ENCODE peak calls at places on chromosomes 1 and 21, in four cellular contexts. Y, C, W and B are unnamed samples.

GRCh38 chr1:240093120-240093961 is 1.7 kb downstream of the FMN2 start:
- DNase-seq in Y (no peak), C (no peak), W (no peak), B (no peak)

GRCh38 chr21:33230518-33231324 is 983 bp downstream of the IFNAR2 start:
- DNase-seq in Y (no peak), C (peak; percentile 69), W (no peak), B (no peak)

GRCh38 chr1:214660900-214661299 is 57.9 kb downstream of the CENPF start:
- DNase-seq in Y (no peak), C (no peak), W (no peak), B (no peak)

GRCh38 chr1:194857413-194857812 is 1671.0 kb upstream of the B3GALT2 start:
- DNase-seq in Y (no peak), C (no peak), W (no peak), B (no peak)

GRCh38 chr1:19123837-19124236 is 86.2 kb downstream of the UBR4 start:
- DNase-seq in Y (no peak), C (no peak), W (no peak), B (no peak)

GRCh38 chr1:31628931-31629582 is 11.6 kb downstream of the HCRTR1 start:
- DNase-seq in Y (no peak), C (no peak), W (no peak), B (no peak)

GRCh38 chr1:31902509-31902857 is 35.7 kb downstream of the PTP4A2 start:
- DNase-seq in Y (no peak), C (no peak), W (no peak), B (no peak)

GRCh38 chr1:241918879-241919278 is 38.7 kb upstream of the BECN2 start:
- DNase-seq in Y (no peak), C (no peak), W (no peak), B (no peak)

GRCh38 chr1:152745289-152745704 is 12.5 kb upstream of the KPRP start:
- DNase-seq in Y (peak; percentile 22), C (no peak), W (no peak), B (peak; percentile 21)

GRCh38 chr1:110770832-110771231 is 96.1 kb upstream of the KCNA3 start:
- DNase-seq in Y (no peak), C (no peak), W (no peak), B (no peak)

GRCh38 chr1:162856260-162856659 is 4.7 kb downstream of the CCDC190 start:
- DNase-seq in Y (no peak), C (no peak), W (no peak), B (peak; percentile 50)

GRCh38 chr1:42765832-42766722 is 751 bp downstream of the P3H1 start:
- DNase-seq in Y (no peak), C (peak; percentile 46), W (no peak), B (peak; percentile 40)

GRCh38 chr1:33390550-33390949 is 40.3 kb downstream of the PHC2 start:
- DNase-seq in Y (no peak), C (no peak), W (no peak), B (no peak)

GRCh38 chr21:28856588-28857250 is 136.0 kb downstream of the LTN1 start:
- DNase-seq in Y (no peak), C (no peak), W (no peak), B (no peak)

GRCh38 chr1:95013948-95014574 is 58.7 kb downstream of the ALG14 start:
- DNase-seq in Y (no peak), C (no peak), W (no peak), B (no peak)

GRCh38 chr1:154955718-154956513 is at the start of gene PBXIP1:
- DNase-seq in Y (no peak), C (peak; percentile 85), W (peak; percentile 92), B (peak; percentile 80)

GRCh38 chr21:24420694-24421093 is 1186.6 kb downstream of the MRPL39 start:
- DNase-seq in Y (no peak), C (no peak), W (no peak), B (no peak)

GRCh38 chr1:159171688-159172501 is 480 bp downstream of the CADM3 start:
- DNase-seq in Y (no peak), C (no peak), W (no peak), B (no peak)

GRCh38 chr1:158149175-158149574 is 31.5 kb upstream of the CD1D start:
- DNase-seq in Y (no peak), C (peak; percentile 15), W (no peak), B (no peak)

GRCh38 chr1:201656670-201657032 is 117.7 kb downstream of the NAV1 start:
- DNase-seq in Y (no peak), C (no peak), W (no peak), B (no peak)

GRCh38 chr1:185733818-185734709 is at the start of gene HMCN1:
- DNase-seq in Y (no peak), C (peak; percentile 39), W (no peak), B (peak; percentile 41)

GRCh38 chr21:33201945-33202344 is 27.8 kb upstream of the IFNAR2 start:
- DNase-seq in Y (no peak), C (no peak), W (no peak), B (no peak)

GRCh38 chr1:153220606-153221303 is 3.4 kb downstream of the PRR9 start:
- DNase-seq in Y (no peak), C (peak; percentile 14), W (no peak), B (no peak)

GRCh38 chr1:211036701-211037494 is 97.0 kb downstream of the KCNH1 start:
- DNase-seq in Y (peak; percentile 41), C (no peak), W (no peak), B (peak; percentile 64)

GRCh38 chr1:197692965-197693364 is 82.3 kb downstream of the DENND1B start:
- DNase-seq in Y (no peak), C (no peak), W (no peak), B (peak; percentile 4)

GRCh38 chr1:156099282-156099681 is 15.2 kb upstream of the LMNA start:
- DNase-seq in Y (no peak), C (no peak), W (no peak), B (no peak)

GRCh38 chr1:156095906-156096508 is 13.7 kb upstream of the MEX3A start:
- DNase-seq in Y (no peak), C (no peak), W (no peak), B (no peak)

GRCh38 chr1:156097499-156098178 is 15.4 kb upstream of the MEX3A start:
- DNase-seq in Y (no peak), C (no peak), W (peak; percentile 56), B (no peak)

GRCh38 chr1:156098782-156099181 is 15.7 kb upstream of the LMNA start:
- DNase-seq in Y (no peak), C (no peak), W (no peak), B (no peak)

GRCh38 chr1:156096640-156097391 is 14.6 kb upstream of the MEX3A start:
- DNase-seq in Y (peak; percentile 71), C (peak; percentile 88), W (peak; percentile 93), B (peak; percentile 54)
- TF ChIP-seq SIN3A in Y (no peak), C (no peak), W (peak; percentile 6), B (no peak)

GRCh38 chr21:32132409-32132808 is 146.4 kb downstream of the MIS18A start:
- DNase-seq in Y (no peak), C (no peak), W (no peak), B (no peak)

GRCh38 chr21:32131960-32132359 is 146.9 kb downstream of the MIS18A start:
- DNase-seq in Y (no peak), C (peak; percentile 46), W (no peak), B (no peak)

GRCh38 chr21:32131164-32131563 is 147.7 kb downstream of the MIS18A start:
- DNase-seq in Y (no peak), C (no peak), W (no peak), B (no peak)

GRCh38 chr21:32134441-32135159 is 144.2 kb downstream of the MIS18A start:
- DNase-seq in Y (no peak), C (no peak), W (no peak), B (no peak)

DNA sequence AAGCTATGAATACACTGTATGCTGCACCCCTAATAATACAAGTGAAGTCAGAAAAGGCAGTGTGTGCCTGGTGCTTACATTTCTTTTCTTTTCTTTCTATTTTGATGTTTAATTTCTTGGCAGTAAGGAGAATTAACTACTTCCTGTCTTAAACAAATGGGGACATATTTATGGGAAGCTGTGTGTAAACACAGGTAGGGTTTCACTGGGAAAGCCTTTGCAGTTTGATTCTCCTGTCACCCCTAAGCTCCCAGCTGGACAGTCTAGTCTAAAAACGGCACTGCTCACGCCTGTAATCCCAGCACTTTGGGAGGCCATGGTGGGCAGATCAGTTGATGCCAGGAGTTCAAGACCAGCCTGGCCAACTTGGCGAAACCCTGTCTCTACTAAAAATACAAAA is 145.9 kb downstream of the MIS18A start:
- DNase-seq in Y (no peak), C (no peak), W (no peak), B (no peak)
- TF ChIP-seq SIN3A in Y (no peak), C (no peak), W (no peak), B (no peak)

GRCh38 chr1:17436380-17437174 is 2.9 kb downstream of the RCC2 start:
- DNase-seq in Y (no peak), C (no peak), W (no peak), B (no peak)

GRCh38 chr1:17438977-17439249 is 564 bp downstream of the RCC2 start:
- DNase-seq in Y (no peak), C (no peak), W (no peak), B (no peak)

GRCh38 chr1:17439250-17440073 is at the start of gene RCC2:
- DNase-seq in Y (no peak), C (peak; percentile 91), W (no peak), B (peak; percentile 43)

GRCh38 chr1:17437260-17438175 is 2.0 kb downstream of the RCC2 start:
- DNase-seq in Y (no peak), C (peak; percentile 92), W (no peak), B (no peak)

DNA sequence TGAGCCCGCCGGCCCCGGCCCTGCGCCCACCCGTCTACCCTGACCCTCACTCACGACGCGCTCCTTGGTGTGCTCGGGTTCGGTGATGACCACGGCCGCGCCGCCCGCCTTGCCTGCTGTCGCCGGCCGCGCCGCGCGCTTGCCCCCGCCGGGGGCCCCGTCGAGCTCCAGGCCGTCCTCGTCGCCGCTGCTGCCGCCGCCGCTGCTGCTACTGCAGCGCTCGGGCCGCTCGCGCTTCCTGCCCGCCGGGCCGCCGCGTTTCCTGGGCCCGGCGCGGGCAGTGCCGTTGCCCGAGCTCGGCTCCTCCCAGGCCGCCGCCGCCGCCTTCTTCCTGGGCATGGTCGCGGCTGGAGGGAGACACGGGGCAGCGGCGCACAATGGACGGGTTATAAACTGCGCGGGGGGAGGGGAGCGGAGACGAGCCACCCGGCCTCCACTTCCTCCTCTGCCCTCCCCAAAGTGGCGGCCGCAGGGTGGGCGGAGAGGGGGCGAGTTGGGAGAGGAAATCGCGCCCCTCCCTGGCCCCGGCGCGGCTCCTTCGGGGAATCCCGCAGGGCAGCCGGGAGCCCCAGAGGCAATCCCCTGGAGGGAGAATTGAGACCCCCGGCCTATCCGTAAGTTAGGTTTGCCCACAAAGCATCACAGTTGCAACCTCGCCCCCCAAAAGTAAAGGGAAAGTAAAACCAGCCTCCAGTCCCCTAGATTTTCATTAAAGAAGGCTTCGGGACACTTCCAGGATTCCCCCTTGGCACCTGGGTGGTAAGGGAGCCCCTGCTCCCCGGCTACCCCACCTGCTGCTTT is 1.1 kb downstream of the RCC2 start:
- DNase-seq in Y (no peak), C (peak; percentile 75), W (no peak), B (no peak)
- TF ChIP-seq SIN3A in Y (peak; percentile 21), C (peak; percentile 68), W (peak; percentile 52), B (no peak)

DNA sequence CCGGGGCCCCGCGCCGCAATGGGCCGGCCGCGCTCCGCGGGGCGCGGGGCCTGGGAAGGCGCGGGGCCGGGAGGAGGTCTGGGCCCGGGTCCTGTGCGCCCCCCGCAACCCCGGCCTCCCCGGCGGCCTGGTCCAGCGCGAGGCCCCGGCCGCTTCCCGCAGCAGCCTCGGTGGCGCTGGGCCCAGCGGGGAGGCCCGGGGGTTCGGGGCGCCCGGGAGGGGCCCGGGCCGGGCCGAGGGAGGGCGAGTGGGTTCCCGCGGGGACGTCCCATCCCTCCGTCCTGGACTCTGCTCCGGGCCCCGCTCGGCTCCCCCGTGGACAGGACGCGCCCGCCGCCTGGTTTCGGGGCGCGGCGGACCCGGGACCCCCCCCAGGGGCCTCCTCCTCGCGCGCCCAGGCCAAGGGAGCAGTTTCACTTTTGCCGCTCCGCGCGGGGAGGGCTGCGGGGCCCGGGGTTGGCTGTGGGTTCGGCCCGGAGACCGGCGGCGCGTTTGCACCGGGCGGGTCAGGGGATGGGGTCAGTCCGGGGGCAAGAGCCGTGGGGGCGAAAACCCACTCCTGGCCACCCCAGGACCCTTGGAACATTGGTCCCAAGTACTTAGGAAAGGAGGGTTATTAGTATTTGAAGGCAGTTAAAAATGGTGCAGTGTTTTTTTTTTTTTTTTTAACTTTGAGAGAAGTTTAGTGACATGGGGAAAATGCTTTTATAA is 603 bp downstream of the AGPAT3 start:
- DNase-seq in Y (no peak), C (peak; percentile 82), W (no peak), B (no peak)
- TF ChIP-seq SIN3A in Y (no peak), C (peak; percentile 16), W (no peak), B (no peak)